ENCODE peak calls at places on chromosome 3, in eight cellular contexts. O is kidney; I is heart left ventricle; X is Karpas-422; A is colonic mucosa; H is mucosa of descending colon; S is CD4-positive, alpha-beta memory T cell; K is GM23248. Z is an unnamed sample. For H3K9me3 and H3K4me1, the result is how much of the 10 kb centered on the place peaks cover.

GRCh38 chr3:140972833-140973232 is 31.2 kb downstream of the SLC25A36 start:
- DNase-seq in A (no peak), H (no peak), K (peak), X (peak), O (no peak), S (peak), I (no peak), Z (no peak)

GRCh38 chr3:113838631-113839209 is at the start of gene GRAMD1C:
- DNase-seq in H (peak), A (peak), X (peak), S (peak), K (peak), O (peak), I (peak), Z (peak)

GRCh38 chr3:156161172-156161571 is 40.8 kb downstream of the KCNAB1 start:
- DNase-seq in S (peak), O (no peak), A (no peak), K (no peak), H (no peak), I (no peak), X (no peak), Z (peak)

GRCh38 chr3:137946341-137946973 is 63.5 kb upstream of the CLDN18 start:
- DNase-seq in I (no peak), H (peak), A (peak), S (peak), K (peak), O (peak), X (peak), Z (peak)

GRCh38 chr3:160784853-160785252 is 28.8 kb downstream of the PPM1L start:
- DNase-seq in X (no peak), I (no peak), O (no peak), S (no peak), H (no peak), K (no peak), A (peak), Z (no peak)

GRCh38 chr3:36697397-36698001 is 66.9 kb downstream of the DCLK3 start:
- DNase-seq in X (no peak), S (no peak), H (no peak), I (no peak), A (no peak), O (no peak), K (no peak), Z (no peak)

GRCh38 chr3:42590989-42591756 is 513 bp downstream of the SS18L2 start:
- DNase-seq in H (peak), S (no peak), O (peak), K (peak), A (no peak), X (peak), I (no peak), Z (no peak)

GRCh38 chr3:157356541-157356940 is 80.1 kb upstream of the PTX3 start:
- DNase-seq in O (no peak), I (no peak), A (no peak), H (no peak), S (no peak), X (no peak), K (no peak), Z (no peak)

GRCh38 chr3:193943200-193943599 is 192.7 kb upstream of the HES1 start:
- DNase-seq in S (no peak), O (no peak), H (peak), I (no peak), A (no peak), X (no peak), K (no peak), Z (no peak)

GRCh38 chr3:186826978-186827857 is 15.3 kb upstream of the ADIPOQ start:
- DNase-seq in I (peak), X (peak), H (peak), A (peak), O (peak), K (peak), S (peak), Z (peak)

GRCh38 chr3:38582941-38583645 is 66.4 kb downstream of the SCN5A start:
- DNase-seq in I (no peak), K (no peak), H (no peak), A (no peak), O (no peak), X (no peak), S (no peak), Z (no peak)

GRCh38 chr3:98679986-98680385 is 83.2 kb upstream of the ST3GAL6 start:
- DNase-seq in S (no peak), I (no peak), O (no peak), A (no peak), H (no peak), X (no peak), K (no peak), Z (no peak)

GRCh38 chr3:153072856-153073255 is 89.2 kb upstream of the RAP2B start:
- DNase-seq in H (no peak), I (no peak), A (no peak), O (no peak), X (no peak), S (no peak), K (no peak), Z (no peak)

GRCh38 chr3:27224197-27224596 is 145.0 kb downstream of the NEK10 start:
- DNase-seq in S (no peak), K (peak), I (no peak), A (no peak), O (no peak), H (no peak), X (no peak), Z (no peak)

GRCh38 chr3:48301814-48302194 is 31.7 kb downstream of the SPINK8 start:
- DNase-seq in H (peak), K (peak), A (peak), S (no peak), O (no peak), I (no peak), X (peak), Z (no peak)

GRCh38 chr3:185341616-185342457 is 21.1 kb upstream of the MAP3K13 start:
- DNase-seq in K (no peak), I (no peak), O (no peak), A (no peak), H (no peak), S (no peak), X (no peak), Z (no peak)

GRCh38 chr3:193805448-193805847 is 212.4 kb downstream of the OPA1 start:
- DNase-seq in K (peak), S (no peak), A (peak), H (no peak), I (peak), X (no peak), O (peak), Z (no peak)

GRCh38 chr3:142211034-142211433 is 14.4 kb downstream of the GK5 start:
- DNase-seq in O (no peak), I (no peak), K (no peak), S (no peak), X (peak), H (no peak), A (no peak), Z (no peak)

GRCh38 chr3:69607466-69608035 is 131.7 kb upstream of the MITF start:
- DNase-seq in X (no peak), H (no peak), S (no peak), A (no peak), K (no peak), I (no peak), O (no peak), Z (no peak)

GRCh38 chr3:150757364-150757763 is 5.6 kb downstream of the SIAH2 start:
- DNase-seq in K (no peak), S (no peak), A (no peak), I (no peak), X (no peak), O (no peak), H (no peak), Z (no peak)

GRCh38 chr3:186366206-186366605 is 4.2 kb upstream of the DGKG start:
- DNase-seq in S (no peak), H (no peak), X (no peak), K (no peak), I (no peak), O (no peak), A (no peak), Z (no peak)

GRCh38 chr3:34212175-34212574 is 413.7 kb downstream of the PDCD6IP start:
- DNase-seq in I (no peak), X (no peak), H (no peak), A (no peak), S (no peak), O (no peak), K (no peak), Z (no peak)

GRCh38 chr3:177523072-177523675 is 325.9 kb upstream of the TBL1XR1 start:
- DNase-seq in O (no peak), X (no peak), A (no peak), I (no peak), S (no peak), K (peak), H (no peak), Z (no peak)

GRCh38 chr3:107598926-107599754 is 76.4 kb downstream of the BBX start:
- DNase-seq in H (peak), K (peak), X (peak), S (peak), I (peak), A (peak), O (peak), Z (peak)

GRCh38 chr3:65083240-65083639 is 395.4 kb upstream of the ADAMTS9 start:
- DNase-seq in H (no peak), X (no peak), I (no peak), A (no peak), S (no peak), O (no peak), K (no peak), Z (no peak)

GRCh38 chr3:147421184-147421912 is 12.2 kb downstream of the ZIC1 start:
- DNase-seq in X (no peak), A (no peak), K (peak), I (no peak), S (no peak), O (peak), H (no peak), Z (no peak)

GRCh38 chr3:126136428-126137220 is 43.8 kb downstream of the ALDH1L1 start:
- DNase-seq in O (peak), K (no peak), S (no peak), X (no peak), H (peak), A (peak), I (peak), Z (no peak)

GRCh38 chr3:131072099-131072559 is 45.5 kb downstream of the NEK11 start:
- DNase-seq in A (no peak), H (no peak), I (no peak), S (no peak), X (peak), K (peak), O (no peak), Z (no peak)

GRCh38 chr3:50519471-50520089 is 16.1 kb upstream of the CACNA2D2 start:
- DNase-seq in O (no peak), A (peak), X (peak), I (peak), H (peak), K (peak), S (peak), Z (peak)

GRCh38 chr3:108403198-108403597 is 106.8 kb downstream of the HHLA2 start:
- DNase-seq in O (no peak), X (no peak), S (no peak), I (no peak), H (no peak), A (peak), K (no peak), Z (no peak)

GRCh38 chr3:126351086-126351770 is 6.0 kb downstream of the KLF15 start:
- DNase-seq in S (no peak), I (peak), X (no peak), K (no peak), H (peak), A (no peak), O (peak), Z (no peak)

DNA sequence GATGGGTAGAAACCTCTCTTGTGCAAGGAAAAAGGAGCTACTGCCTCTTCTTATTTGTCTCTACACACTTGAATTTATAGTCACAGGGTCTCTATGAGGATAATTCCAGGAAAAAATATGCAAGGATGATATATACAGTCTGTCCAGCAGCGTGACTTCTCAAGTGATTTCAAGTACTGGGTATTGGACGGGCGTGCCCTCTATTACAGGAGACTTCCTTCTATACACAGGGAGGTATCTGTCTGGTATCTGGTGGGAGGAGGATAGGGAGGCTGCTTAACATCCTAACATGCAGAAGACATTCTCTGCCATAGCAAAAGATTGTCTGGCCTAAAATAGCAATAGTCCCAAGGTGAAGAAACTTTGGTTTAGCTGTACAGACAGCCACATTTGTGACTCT is 146.1 kb downstream of the TPRG1 start:
- DNase-seq in X (no peak), O (no peak), S (no peak), I (no peak), A (no peak), H (no peak), K (no peak), Z (no peak)
- H3K9me3 ChIP-seq in X (under half), O (under half), S (under half), I (under half), A (under half), H (under half), K (under half), Z (under half)

GRCh38 chr3:112776836-112777235 is 69.8 kb downstream of the CD200R1L start:
- DNase-seq in K (no peak), I (no peak), X (no peak), H (no peak), S (no peak), O (no peak), A (no peak), Z (no peak)
- H3K4me1 ChIP-seq in K (half or more), I (under half), X (under half), H (under half), S (under half), O (under half), A (under half), Z (under half)

DNA sequence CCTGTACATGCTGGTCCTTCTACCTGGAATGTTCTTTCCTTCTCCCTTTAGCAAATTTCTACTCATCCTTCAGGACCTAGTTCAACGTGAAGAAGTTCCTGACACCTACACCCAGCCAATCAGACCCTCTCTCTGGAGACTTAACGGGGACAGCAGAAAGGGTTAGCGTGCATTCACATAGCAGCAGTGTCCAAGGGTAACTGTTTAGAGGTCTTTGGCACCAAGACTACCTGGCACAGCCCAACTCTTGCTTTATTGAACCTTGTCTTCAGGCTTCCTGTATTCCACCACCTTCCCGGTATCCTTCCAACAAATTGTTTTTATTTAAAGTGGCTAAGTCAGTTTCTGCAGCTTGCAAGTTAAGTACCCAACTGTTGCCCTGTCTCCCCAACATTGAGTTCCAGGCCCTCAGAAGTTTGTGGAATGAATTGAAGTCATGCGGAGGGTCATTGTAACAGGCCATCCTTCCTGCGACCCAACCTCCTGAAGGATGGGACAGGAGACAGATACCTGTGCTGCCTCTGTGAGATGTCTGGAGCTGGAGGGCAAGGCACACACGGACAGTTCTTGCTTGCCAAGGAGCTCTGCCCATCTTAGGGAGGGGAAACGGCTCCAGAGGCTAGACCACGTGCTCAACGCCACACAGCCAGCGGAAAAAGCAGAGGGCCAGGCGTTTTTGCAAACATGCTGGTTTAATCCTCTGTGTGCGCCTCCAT is 14.4 kb upstream of the WNT7A start:
- DNase-seq in H (no peak), I (no peak), S (no peak), A (no peak), K (no peak), O (no peak), X (no peak), Z (no peak)
- H3K4me3 ChIP-seq in H (no peak), I (no peak), S (no peak), A (no peak), K (no peak), O (no peak), X (no peak), Z (no peak)

GRCh38 chr3:71153753-71154152 is 429.8 kb downstream of the FOXP1 start:
- DNase-seq in X (no peak), K (no peak), A (no peak), O (no peak), H (no peak), S (no peak), I (no peak), Z (no peak)
- H3K9me3 ChIP-seq in X (under half), K (under half), A (under half), O (under half), H (under half), S (under half), I (under half), Z (under half)

DNA sequence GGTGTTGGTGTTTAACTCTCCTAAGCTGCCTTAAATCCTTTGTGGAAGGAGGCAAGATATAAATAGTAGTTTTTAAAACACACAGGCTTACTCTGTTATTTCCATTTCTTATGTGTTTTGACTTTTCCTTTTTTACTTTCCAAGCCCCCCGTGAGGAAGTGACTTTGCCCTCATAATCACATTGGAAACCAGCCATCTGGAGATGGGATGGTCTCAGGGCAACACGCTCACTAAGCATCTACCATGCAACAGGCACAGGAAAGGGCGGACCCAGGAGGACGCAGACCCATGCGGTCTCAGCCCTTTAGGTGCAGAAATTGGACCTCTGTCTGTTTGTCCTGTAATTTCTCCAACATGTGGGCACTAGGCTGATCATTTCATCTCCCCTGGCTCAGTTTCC is 115.7 kb downstream of the PDZRN3 start:
- DNase-seq in A (no peak), H (no peak), X (no peak), O (no peak), S (no peak), K (no peak), I (no peak), Z (no peak)
- H3K4me1 ChIP-seq in A (under half), H (under half), X (under half), O (under half), S (under half), K (under half), I (half or more), Z (under half)

DNA sequence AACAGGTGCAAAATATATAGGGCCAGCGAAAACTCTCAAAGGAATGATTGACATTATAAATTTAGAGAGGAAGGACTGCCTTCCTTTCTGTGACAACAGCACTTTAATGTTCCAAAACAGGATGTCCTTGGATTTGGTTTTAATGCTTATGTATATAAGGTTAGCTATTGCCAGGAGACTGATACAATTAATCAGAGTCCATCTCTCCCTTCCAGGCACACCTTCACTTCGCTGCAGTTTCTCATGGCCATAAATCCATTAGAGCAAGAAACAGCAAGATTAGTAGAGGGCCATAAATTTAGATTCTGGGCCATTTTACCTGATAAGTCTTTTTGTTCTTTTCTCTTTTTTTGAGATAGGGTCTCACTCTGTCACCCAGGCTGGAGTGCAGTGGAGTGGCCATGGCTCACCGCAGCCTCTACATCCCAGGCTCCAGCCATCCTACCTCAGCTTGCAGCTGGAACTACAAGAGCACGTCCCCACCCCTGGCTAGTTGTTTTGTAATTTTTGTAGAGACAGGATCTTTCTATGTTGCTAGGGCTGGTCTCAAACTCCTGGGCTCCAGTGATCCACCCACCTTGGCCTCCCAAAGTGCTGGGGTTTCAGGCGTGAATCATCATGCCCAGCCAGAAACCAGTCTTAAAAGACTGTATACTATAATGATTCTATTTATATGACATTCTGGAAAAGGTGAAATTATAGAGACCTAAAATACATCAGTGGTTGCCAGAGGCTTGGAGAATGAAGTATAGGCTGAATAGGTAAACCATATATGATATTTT is 15.7 kb upstream of the TFRC start:
- DNase-seq in I (no peak), S (no peak), X (no peak), A (no peak), K (no peak), O (no peak), H (no peak), Z (no peak)
- H3K4me3 ChIP-seq in I (no peak), S (no peak), X (no peak), A (no peak), K (no peak), O (no peak), H (no peak), Z (no peak)